ENCODE peak calls at places on chromosomes 5 and 9, in seven cellular contexts. O is Peyer's patch, X is cardiac muscle cell, C is A549, Z is breast epithelium, W is mammary epithelial cell, Y is body of pancreas. U is an unnamed sample.

GRCh38 chr5:133029321-133029720 is 3.0 kb upstream of the ZCCHC10 start:
- DNase-seq in O (no peak), X (no peak), Z (no peak), Y (no peak), W (no peak), C (no peak), U (no peak)

GRCh38 chr9:112124156-112124555 is 50.9 kb downstream of the SUSD1 start:
- DNase-seq in C (no peak), X (no peak), W (no peak), Z (no peak), Y (peak), O (no peak), U (no peak)

GRCh38 chr9:14027114-14027812 is 286.7 kb downstream of the NFIB start:
- DNase-seq in X (no peak), C (no peak), W (no peak), O (peak), Z (peak), Y (peak), U (no peak)

GRCh38 chr9:98108540-98109031 is 10.4 kb downstream of the TRIM14 start:
- DNase-seq in O (peak), Y (no peak), W (no peak), X (no peak), C (no peak), Z (no peak), U (no peak)

GRCh38 chr5:90866915-90867715 is 308.5 kb downstream of the ADGRV1 start:
- DNase-seq in O (no peak), X (no peak), C (peak), Y (no peak), W (no peak), Z (no peak), U (no peak)

GRCh38 chr5:141485305-141486055 is 650 bp downstream of the PCDHGC4 start:
- DNase-seq in Z (no peak), Y (no peak), C (no peak), X (no peak), W (no peak), O (no peak), U (no peak)

GRCh38 chr5:158586054-158586453 is 513.7 kb downstream of the EBF1 start:
- DNase-seq in Y (no peak), Z (no peak), X (no peak), O (no peak), W (no peak), C (no peak), U (no peak)

GRCh38 chr5:38830521-38831051 is 15.2 kb upstream of the OSMR start:
- DNase-seq in X (no peak), C (no peak), O (no peak), Y (no peak), W (peak), Z (no peak), U (no peak)

GRCh38 chr5:106521701-106522100 is 1149.0 kb downstream of the EFNA5 start:
- DNase-seq in W (peak), O (no peak), Z (no peak), Y (no peak), C (peak), X (no peak), U (no peak)

GRCh38 chr9:122036988-122037387 is 56.1 kb downstream of the TTLL11 start:
- DNase-seq in W (no peak), Y (no peak), O (no peak), C (no peak), Z (no peak), X (no peak), U (no peak)

GRCh38 chr9:69645488-69645887 is 26.7 kb downstream of the APBA1 start:
- DNase-seq in Z (peak), X (no peak), O (no peak), C (no peak), Y (peak), W (peak), U (no peak)

GRCh38 chr5:157820593-157821252 is 38.2 kb downstream of the CLINT1 start:
- DNase-seq in Z (no peak), Y (no peak), X (peak), W (peak), O (no peak), C (peak), U (peak)

GRCh38 chr5:76938177-76938576 is 14.7 kb upstream of the CRHBP start:
- DNase-seq in Z (no peak), Y (no peak), C (no peak), X (no peak), W (no peak), O (no peak), U (no peak)

GRCh38 chr9:16627967-16628366 is 242.5 kb downstream of the BNC2 start:
- DNase-seq in X (no peak), Z (no peak), Y (no peak), W (no peak), O (no peak), C (no peak), U (peak)

GRCh38 chr5:96880402-96881164 is 4.3 kb downstream of the ERAP2 start:
- DNase-seq in W (peak), Z (no peak), X (no peak), O (no peak), C (peak), Y (no peak), U (no peak)

GRCh38 chr9:89078421-89078820 is 87.2 kb downstream of the S1PR3 start:
- DNase-seq in Z (no peak), C (no peak), O (no peak), X (no peak), W (no peak), Y (no peak), U (no peak)

GRCh38 chr9:93020785-93021670 is 37.5 kb upstream of the SUSD3 start:
- DNase-seq in C (no peak), Z (no peak), X (no peak), Y (no peak), O (peak), W (no peak), U (no peak)

GRCh38 chr5:102591650-102592049 is 92.8 kb upstream of the SLCO6A1 start:
- DNase-seq in X (no peak), W (no peak), Z (no peak), C (no peak), O (no peak), Y (no peak), U (no peak)

GRCh38 chr9:16725066-16725465 is 145.4 kb downstream of the BNC2 start:
- DNase-seq in W (no peak), Z (no peak), O (no peak), C (no peak), Y (no peak), X (no peak), U (no peak)

GRCh38 chr5:139268364-139269202 is 25.0 kb upstream of the MATR3 start:
- DNase-seq in C (no peak), O (no peak), W (no peak), X (no peak), Z (no peak), Y (no peak), U (no peak)

GRCh38 chr5:23223846-23224245 is 283.6 kb upstream of the PRDM9 start:
- DNase-seq in O (no peak), W (peak), Y (no peak), C (no peak), Z (no peak), X (no peak), U (no peak)

GRCh38 chr5:151039665-151040064 is 19.3 kb downstream of the GPX3 start:
- DNase-seq in C (no peak), O (no peak), Z (no peak), Y (no peak), X (no peak), W (no peak), U (no peak)

GRCh38 chr5:119367502-119368237 is 11.9 kb downstream of the TNFAIP8 start:
- DNase-seq in Y (no peak), O (no peak), C (no peak), Z (no peak), W (peak), X (no peak), U (no peak)

GRCh38 chr5:119365847-119366536 is 10.2 kb downstream of the TNFAIP8 start:
- DNase-seq in O (no peak), W (no peak), C (no peak), Y (no peak), Z (no peak), X (no peak), U (no peak)

GRCh38 chr5:119370521-119370920 is 14.7 kb downstream of the TNFAIP8 start:
- DNase-seq in Y (no peak), W (no peak), C (no peak), X (no peak), Z (no peak), O (no peak), U (no peak)

GRCh38 chr5:119366537-119366874 is 10.7 kb downstream of the TNFAIP8 start:
- DNase-seq in W (no peak), C (no peak), Y (no peak), Z (no peak), O (no peak), X (no peak), U (no peak)

DNA sequence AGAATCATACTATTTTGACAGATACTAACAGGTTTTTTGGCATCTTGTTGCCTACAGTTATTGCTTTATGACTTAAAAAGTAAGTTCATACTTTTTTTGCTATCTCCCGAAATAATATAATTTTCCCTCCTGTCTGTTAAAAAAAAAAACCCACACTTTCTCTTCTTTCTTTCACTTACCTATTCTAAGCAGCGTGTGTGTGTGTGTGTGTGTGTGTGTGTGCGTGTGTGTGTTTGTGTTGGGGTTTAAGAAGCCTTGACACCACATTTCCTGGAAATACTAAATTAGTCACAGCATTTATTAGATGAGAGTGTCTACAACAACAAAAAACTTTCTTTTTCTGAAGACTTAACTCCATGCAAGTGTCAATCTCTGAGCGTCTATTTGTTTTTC is 12.4 kb downstream of the TNFAIP8 start:
- DNase-seq in X (no peak), O (no peak), Y (no peak), Z (no peak), C (no peak), W (no peak), U (no peak)
- H3K4me3 ChIP-seq in X (no peak), O (no peak), Y (no peak), Z (no peak), C (no peak), W (no peak), U (no peak)

GRCh38 chr9:127519301-127520166 is 68.2 kb downstream of the LRSAM1 start:
- DNase-seq in Z (no peak), Y (peak), X (no peak), W (peak), O (no peak), C (no peak), U (no peak)
- H3K27ac ChIP-seq in Z (peak), Y (no peak), X (no peak), W (peak), O (peak), C (peak), U (no peak)

DNA sequence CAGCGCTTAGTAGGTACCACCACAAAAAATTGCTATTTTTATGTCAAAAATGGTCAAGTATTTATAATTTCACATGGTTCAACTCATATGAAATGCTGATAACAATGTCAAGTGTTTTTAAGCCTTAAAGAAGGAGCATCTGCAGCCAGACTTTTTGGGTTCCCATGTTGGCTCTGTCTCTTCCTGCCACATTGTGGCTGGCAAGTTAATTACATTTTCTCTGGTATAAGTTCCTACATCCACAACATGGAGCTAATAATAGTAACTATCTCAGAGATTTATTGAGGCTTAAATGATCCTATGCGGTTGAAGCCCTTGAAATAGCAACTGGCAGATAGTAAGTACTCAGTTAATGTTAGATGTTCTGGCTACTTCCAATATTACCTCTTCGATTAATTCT is 5.4 kb downstream of the ATP10B start:
- DNase-seq in Y (no peak), Z (no peak), O (no peak), W (no peak), C (no peak), X (no peak), U (no peak)
- H3K4me3 ChIP-seq in Y (no peak), Z (no peak), O (no peak), W (no peak), C (no peak), X (no peak), U (no peak)

GRCh38 chr9:130015353-130016019 is 27.5 kb downstream of the FNBP1 start:
- DNase-seq in O (no peak), W (no peak), Z (no peak), Y (no peak), X (no peak), C (no peak), U (no peak)

GRCh38 chr9:130020618-130021017 is 22.4 kb downstream of the FNBP1 start:
- DNase-seq in W (no peak), Z (no peak), X (no peak), C (no peak), O (no peak), Y (no peak), U (no peak)

GRCh38 chr9:130021123-130021522 is 21.9 kb downstream of the FNBP1 start:
- DNase-seq in X (no peak), C (no peak), W (no peak), Y (no peak), Z (no peak), O (no peak), U (no peak)

GRCh38 chr9:130018260-130018659 is 24.7 kb downstream of the FNBP1 start:
- DNase-seq in X (no peak), Z (no peak), O (no peak), Y (no peak), C (no peak), W (no peak), U (no peak)

GRCh38 chr9:130017035-130017909 is 25.7 kb downstream of the FNBP1 start:
- DNase-seq in C (no peak), Y (no peak), X (no peak), O (no peak), Z (no peak), W (no peak), U (no peak)
- H3K27ac ChIP-seq in C (no peak), Y (no peak), X (no peak), O (peak), Z (peak), W (no peak), U (no peak)

DNA sequence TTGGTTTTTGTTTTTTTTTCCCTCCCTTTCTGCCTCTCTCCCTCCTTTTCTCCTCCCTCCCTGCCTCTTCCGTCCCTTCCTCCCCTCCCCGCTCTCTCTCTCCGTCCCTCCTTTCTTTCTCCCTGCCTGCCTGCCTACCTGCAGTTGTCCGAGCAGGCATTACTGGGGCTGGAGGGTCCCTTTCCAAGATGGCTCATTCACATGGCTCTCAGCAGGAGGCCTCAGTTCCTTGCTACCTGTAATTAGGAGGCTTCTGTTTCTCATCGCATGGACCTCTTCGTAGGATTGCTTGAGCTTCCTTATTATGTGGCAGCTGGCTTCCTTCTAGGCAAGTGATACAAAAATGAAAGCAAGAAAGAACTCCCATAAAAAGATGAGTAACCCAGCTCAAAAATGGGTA is 8.0 kb downstream of the RGS3 start:
- DNase-seq in Y (no peak), C (no peak), X (no peak), W (no peak), Z (no peak), O (no peak), U (no peak)
- H3K4me3 ChIP-seq in Y (no peak), C (no peak), X (no peak), W (no peak), Z (no peak), O (no peak), U (no peak)

DNA sequence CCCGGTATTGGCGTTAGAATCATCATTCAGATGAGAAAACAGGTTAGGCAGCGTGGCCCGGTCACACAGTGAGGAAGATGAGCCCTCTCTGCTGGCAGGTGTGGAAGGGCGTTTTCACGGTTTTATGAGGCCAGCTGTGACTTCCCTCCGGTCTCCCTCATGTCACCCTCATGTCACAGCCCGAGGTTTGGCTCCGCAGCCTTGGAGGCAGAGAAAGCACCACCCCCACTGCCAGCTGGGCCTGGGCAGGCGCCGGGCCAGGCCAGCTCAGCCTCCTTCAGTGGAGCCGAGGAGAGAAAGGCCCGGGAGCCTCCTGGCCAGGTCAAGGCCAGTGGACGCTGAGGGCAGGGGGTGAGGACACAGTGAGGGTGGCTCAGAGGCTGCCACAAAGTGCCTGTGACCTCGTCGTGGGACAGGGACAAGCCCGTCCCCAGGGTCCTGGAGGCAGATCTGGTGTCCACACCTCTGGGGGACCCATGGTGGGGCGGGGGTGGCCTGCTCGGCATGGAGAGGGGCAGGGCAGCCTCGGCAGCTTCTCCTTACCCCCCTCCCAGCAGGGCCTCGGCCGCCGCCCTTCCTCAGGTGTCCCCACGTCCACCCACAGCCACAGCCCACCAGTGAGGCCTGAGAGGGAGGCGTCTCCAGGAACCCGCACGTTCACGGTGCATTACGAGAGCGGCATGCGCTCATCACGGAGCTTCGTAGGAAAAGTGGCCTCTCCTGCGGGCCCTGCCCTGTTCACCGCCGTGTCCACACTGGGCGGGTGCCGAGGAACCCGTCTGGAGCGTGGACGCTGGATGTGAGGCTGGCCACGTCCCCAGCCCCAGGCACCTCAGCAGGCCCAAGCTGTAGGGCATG is 32.2 kb downstream of the EXD3 start:
- DNase-seq in W (no peak), X (no peak), Z (no peak), O (peak), C (no peak), Y (peak), U (no peak)
- H3K27ac ChIP-seq in W (no peak), X (no peak), Z (no peak), O (no peak), C (no peak), Y (no peak), U (peak)

DNA sequence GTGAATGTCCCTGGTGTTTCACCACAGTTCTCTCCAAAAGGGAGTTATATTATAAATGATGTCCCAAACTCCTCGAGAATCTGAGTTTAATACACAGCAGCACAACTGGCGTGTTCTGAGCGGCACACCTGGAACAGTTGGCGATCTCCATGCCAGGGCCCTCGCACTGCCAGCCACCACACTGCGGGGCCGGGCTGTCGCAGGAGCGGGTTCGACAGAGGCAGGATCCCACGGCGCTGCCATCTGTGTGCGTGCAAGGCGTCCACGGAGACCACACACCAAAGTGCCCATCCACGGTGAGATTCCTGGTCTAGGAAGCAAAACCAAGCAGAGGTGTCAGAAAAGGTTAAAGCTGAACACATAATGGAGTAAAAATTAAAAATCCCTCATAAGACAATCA is 423.3 kb downstream of the SEMA5A start:
- DNase-seq in W (no peak), Y (no peak), O (no peak), Z (no peak), X (no peak), C (no peak), U (no peak)
- H3K4me3 ChIP-seq in W (no peak), Y (no peak), O (no peak), Z (no peak), X (no peak), C (no peak), U (no peak)

GRCh38 chr5:173771058-173771742 is 116.9 kb upstream of the CPEB4 start:
- DNase-seq in Z (no peak), W (no peak), X (no peak), O (no peak), C (no peak), Y (no peak), U (no peak)

GRCh38 chr5:173772407-173773059 is 115.6 kb upstream of the CPEB4 start:
- DNase-seq in C (no peak), Z (no peak), Y (no peak), X (no peak), O (no peak), W (no peak), U (no peak)

GRCh38 chr5:173770637-173771036 is 117.5 kb upstream of the CPEB4 start:
- DNase-seq in Y (no peak), C (no peak), O (no peak), Z (no peak), X (no peak), W (no peak), U (no peak)

GRCh38 chr5:173774212-173774850 is 113.8 kb upstream of the CPEB4 start:
- DNase-seq in C (no peak), Z (no peak), O (no peak), Y (peak), X (no peak), W (no peak), U (no peak)

DNA sequence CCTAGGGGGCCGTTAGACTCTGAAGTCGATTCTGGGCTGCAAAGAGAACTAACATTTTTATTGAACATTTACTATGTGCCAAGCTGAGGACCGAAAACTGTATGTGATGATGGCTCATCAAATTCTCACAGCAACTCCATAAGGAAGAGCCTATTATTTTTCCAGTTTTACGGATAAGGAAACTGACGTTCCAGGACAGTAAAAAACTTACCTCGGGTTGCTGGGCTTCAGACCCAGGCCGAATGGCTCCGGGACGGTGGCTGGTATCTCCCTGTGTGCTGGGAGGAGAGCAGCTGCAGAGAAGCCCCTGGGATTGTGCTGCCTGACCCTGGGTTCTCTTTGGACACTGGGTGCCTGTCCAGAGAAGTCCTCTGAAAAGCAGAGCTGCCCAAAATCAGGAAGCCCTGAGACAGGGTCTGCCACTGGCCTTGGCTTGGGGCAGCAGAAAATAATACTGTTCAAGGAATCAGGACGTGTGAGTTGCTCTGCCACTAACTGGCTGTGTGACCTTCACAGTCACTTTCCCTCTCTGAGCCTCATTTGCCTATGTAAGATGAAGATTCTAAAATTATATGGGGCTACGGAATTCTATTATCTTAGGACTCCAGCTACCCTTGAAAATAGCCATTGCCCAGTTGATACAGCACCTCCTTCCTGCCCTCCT is 116.3 kb upstream of the CPEB4 start:
- DNase-seq in O (no peak), Y (no peak), W (no peak), Z (no peak), X (no peak), C (no peak), U (no peak)
- H3K27ac ChIP-seq in O (no peak), Y (no peak), W (no peak), Z (no peak), X (no peak), C (peak), U (no peak)